ENCODE peak calls at places on chromosomes 11 and 22, in six cellular contexts. C is T1000; S is aorta; H is CD4-positive, alpha-beta T cell; R is activated CD8-positive, alpha-beta T cell treated with anti-CD3 and anti-CD28 coated beads, Interleukin-2, amount 10 ng/mL, durations not matched to agents 7 days and 5 days; E is adrenal gland. V is an unnamed sample.

GRCh38 chr11:68153742-68154141 is 32.6 kb upstream of the CHKA start:
- DNase-seq in C (no peak), S (no peak), H (no peak), R (no peak), E (no peak), V (no peak)

GRCh38 chr11:117819096-117820040 is 5.2 kb downstream of the FXYD2 start:
- DNase-seq in C (no peak), S (no peak), H (no peak), R (no peak), E (peak), V (peak)

GRCh38 chr11:86644291-86644690 is 28.1 kb downstream of the ME3 start:
- DNase-seq in C (no peak), S (no peak), H (no peak), R (no peak), E (no peak), V (no peak)

GRCh38 chr11:20247540-20248138 is 87.4 kb upstream of the DBX1 start:
- DNase-seq in C (no peak), S (no peak), H (no peak), R (no peak), E (no peak), V (no peak)

GRCh38 chr22:35264986-35265385 is 7.7 kb downstream of the HMGXB4 start:
- DNase-seq in C (no peak), S (no peak), H (no peak), R (no peak), E (peak), V (no peak)

GRCh38 chr22:49307870-49308269 is 519.8 kb downstream of the BRD1 start:
- DNase-seq in C (no peak), S (peak), H (no peak), R (no peak), E (peak), V (peak)

GRCh38 chr11:68828957-68829356 is 12.8 kb downstream of the CPT1A start:
- DNase-seq in C (no peak), S (no peak), H (no peak), R (no peak), E (no peak), V (no peak)

GRCh38 chr11:113505046-113505445 is 29.8 kb upstream of the DRD2 start:
- DNase-seq in C (no peak), S (no peak), H (no peak), R (no peak), E (no peak), V (no peak)

GRCh38 chr22:19824197-19825015 is 30.3 kb downstream of the GNB1L start:
- DNase-seq in C (no peak), S (no peak), H (no peak), R (no peak), E (peak), V (peak)

GRCh38 chr11:101862410-101863233 is 52.2 kb upstream of the CEP126 start:
- DNase-seq in C (no peak), S (no peak), H (no peak), R (no peak), E (peak), V (no peak)

GRCh38 chr11:93000511-93001476 is 31.3 kb downstream of the MTNR1B start:
- DNase-seq in C (peak), S (no peak), H (no peak), R (no peak), E (peak), V (no peak)